ENCODE peak calls at places on chromosomes 16 and 17, in six cellular contexts. K is fibroblast of lung, G is Caco-2, R is left ventricle myocardium inferior, S is mammary epithelial cell, N is adrenal gland. M is an unnamed sample.

GRCh38 chr16:55943257-55943656 is 68.1 kb upstream of the CES5A start:
- DNase-seq in K (no peak), G (no peak), R (no peak), S (no peak), N (no peak), M (no peak)

GRCh38 chr17:62965149-62965648 is 836 bp upstream of the TANC2 start:
- DNase-seq in K (peak; percentile 39), G (no peak), R (no peak), S (no peak), N (no peak), M (no peak)

GRCh38 chr17:17391575-17392370 is 85.0 kb upstream of the MED9 start:
- DNase-seq in K (peak; percentile 57), G (no peak), R (no peak), S (peak; percentile 20), N (no peak), M (no peak)

GRCh38 chr17:74243013-74243755 is 29.8 kb downstream of the TTYH2 start:
- DNase-seq in K (no peak), G (no peak), R (peak; percentile 75), S (no peak), N (peak; percentile 79), M (no peak)

GRCh38 chr17:77569846-77570564 is 388.5 kb upstream of the TNRC6C start:
- DNase-seq in K (no peak), G (no peak), R (no peak), S (no peak), N (no peak), M (no peak)

GRCh38 chr17:39151680-39152058 is 232 bp upstream of the PLXDC1 start:
- DNase-seq in K (no peak), G (no peak), R (no peak), S (no peak), N (no peak), M (no peak)

GRCh38 chr17:36594626-36595401 is 3.1 kb downstream of the DHRS11 start:
- DNase-seq in K (no peak), G (no peak), R (no peak), S (no peak), N (peak; percentile 48), M (no peak)

GRCh38 chr17:7589204-7589868 is 558 bp downstream of the SOX15 start:
- DNase-seq in K (peak; percentile 75), G (no peak), R (peak; percentile 87), S (peak; percentile 83), N (peak; percentile 94), M (peak; percentile 80)

GRCh38 chr17:8835631-8836364 is 31.7 kb downstream of the PIK3R6 start:
- DNase-seq in K (no peak), G (no peak), R (no peak), S (no peak), N (no peak), M (no peak)

GRCh38 chr17:8836821-8837426 is 30.6 kb downstream of the PIK3R6 start:
- DNase-seq in K (no peak), G (no peak), R (no peak), S (no peak), N (peak; percentile 18), M (no peak)

GRCh38 chr17:8837438-8838075 is 29.9 kb downstream of the PIK3R6 start:
- DNase-seq in K (no peak), G (no peak), R (no peak), S (peak; percentile 27), N (peak; percentile 46), M (peak; percentile 9)

GRCh38 chr17:8839410-8839935 is 28.0 kb downstream of the PIK3R6 start:
- DNase-seq in K (no peak), G (no peak), R (no peak), S (no peak), N (peak; percentile 2), M (no peak)

GRCh38 chr17:8838551-8839095 is 28.9 kb downstream of the PIK3R6 start:
- DNase-seq in K (no peak), G (no peak), R (no peak), S (no peak), N (peak; percentile 10), M (no peak)
- H3K36me3 ChIP-seq in K (no peaks in the 10 kb centered on the region), G (no peaks in the 10 kb centered on the region), R (peaks cover 5% of the 10 kb centered on the region), S (no peaks in the 10 kb centered on the region), N (no peaks in the 10 kb centered on the region), M (no peaks in the 10 kb centered on the region)

GRCh38 chr16:27463741-27464662 is 62.0 kb downstream of the IL21R start:
- DNase-seq in K (no peak), G (no peak), R (no peak), S (no peak), N (no peak), M (no peak)
- H3K36me3 ChIP-seq in K (peaks cover 37% of the 10 kb centered on the region), G (peaks cover 3% of the 10 kb centered on the region), R (peaks cover 89% of the 10 kb centered on the region), S (peaks cover 16% of the 10 kb centered on the region), N (no peaks in the 10 kb centered on the region), M (peaks cover 15% of the 10 kb centered on the region)

DNA sequence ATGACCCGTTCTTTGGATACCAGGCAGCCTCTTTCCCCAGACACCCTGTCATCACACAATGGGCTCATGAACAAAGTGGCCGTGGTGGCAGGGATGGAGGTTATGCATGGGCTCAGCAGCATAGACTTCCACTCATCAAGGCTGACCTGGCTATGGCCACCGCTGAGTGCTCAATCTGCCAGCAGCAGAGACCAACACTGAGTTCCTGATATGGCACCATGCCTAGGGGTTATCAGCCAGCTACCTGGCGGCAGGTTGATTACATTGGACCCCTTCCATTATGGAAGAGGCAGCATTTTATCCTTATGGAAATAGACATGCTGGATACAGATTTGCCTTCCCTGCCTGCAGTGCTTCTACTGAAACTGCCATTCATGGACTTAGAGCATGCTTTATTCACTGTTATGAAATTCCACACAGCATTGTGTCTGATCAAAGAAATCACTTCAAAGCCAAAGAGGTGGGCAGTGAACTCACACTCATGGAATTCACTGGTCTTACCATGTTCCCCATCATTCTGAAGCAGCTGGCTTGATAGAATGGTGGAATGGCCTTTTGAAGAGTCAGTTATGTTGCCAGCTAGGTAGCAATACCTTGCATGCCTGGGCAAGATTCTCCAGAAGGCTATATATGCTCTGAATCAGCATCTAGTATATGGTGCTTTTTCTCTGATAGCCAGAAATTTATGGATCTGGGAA is 160.6 kb downstream of the PRKCB start:
- DNase-seq in K (no peak), G (no peak), R (no peak), S (peak; percentile 80), N (no peak), M (peak; percentile 66)
- H3K36me3 ChIP-seq in K (no peaks in the 10 kb centered on the region), G (no peaks in the 10 kb centered on the region), R (no peaks in the 10 kb centered on the region), S (no peaks in the 10 kb centered on the region), N (no peaks in the 10 kb centered on the region), M (no peaks in the 10 kb centered on the region)

GRCh38 chr16:27350006-27350405 is 36.2 kb downstream of the IL4R start:
- DNase-seq in K (no peak), G (no peak), R (no peak), S (no peak), N (no peak), M (no peak)

GRCh38 chr16:27345201-27345600 is 31.4 kb downstream of the IL4R start:
- DNase-seq in K (no peak), G (no peak), R (no peak), S (no peak), N (no peak), M (no peak)

GRCh38 chr16:27349276-27349675 is 35.5 kb downstream of the IL4R start:
- DNase-seq in K (no peak), G (no peak), R (no peak), S (no peak), N (no peak), M (no peak)

GRCh38 chr16:27346818-27347217 is 33.0 kb downstream of the IL4R start:
- DNase-seq in K (no peak), G (no peak), R (no peak), S (no peak), N (no peak), M (no peak)

GRCh38 chr16:27347930-27348685 is 34.3 kb downstream of the IL4R start:
- DNase-seq in K (no peak), G (no peak), R (no peak), S (no peak), N (no peak), M (no peak)
- H3K36me3 ChIP-seq in K (peaks cover 16% of the 10 kb centered on the region), G (peaks cover 8% of the 10 kb centered on the region), R (peaks cover 93% of the 10 kb centered on the region), S (peaks cover 56% of the 10 kb centered on the region), N (no peaks in the 10 kb centered on the region), M (peaks cover 49% of the 10 kb centered on the region)

GRCh38 chr16:23611936-23612335 is 15.8 kb upstream of the NDUFAB1 start:
- DNase-seq in K (no peak), G (no peak), R (no peak), S (no peak), N (no peak), M (no peak)
- H3K36me3 ChIP-seq in K (peaks cover 1% of the 10 kb centered on the region), G (no peaks in the 10 kb centered on the region), R (peaks cover 64% of the 10 kb centered on the region), S (peaks cover 19% of the 10 kb centered on the region), N (no peaks in the 10 kb centered on the region), M (peaks cover 3% of the 10 kb centered on the region)

GRCh38 chr16:8646271-8646670 is 24.8 kb downstream of the METTL22 start:
- DNase-seq in K (no peak), G (no peak), R (no peak), S (no peak), N (no peak), M (peak; percentile 9)

GRCh38 chr16:8644513-8645140 is 23.1 kb downstream of the METTL22 start:
- DNase-seq in K (no peak), G (no peak), R (peak; percentile 40), S (no peak), N (no peak), M (no peak)

GRCh38 chr16:8644151-8644512 is 22.6 kb downstream of the METTL22 start:
- DNase-seq in K (no peak), G (no peak), R (no peak), S (no peak), N (no peak), M (no peak)

GRCh38 chr16:8645141-8645521 is 23.6 kb downstream of the METTL22 start:
- DNase-seq in K (no peak), G (no peak), R (no peak), S (no peak), N (no peak), M (no peak)

DNA sequence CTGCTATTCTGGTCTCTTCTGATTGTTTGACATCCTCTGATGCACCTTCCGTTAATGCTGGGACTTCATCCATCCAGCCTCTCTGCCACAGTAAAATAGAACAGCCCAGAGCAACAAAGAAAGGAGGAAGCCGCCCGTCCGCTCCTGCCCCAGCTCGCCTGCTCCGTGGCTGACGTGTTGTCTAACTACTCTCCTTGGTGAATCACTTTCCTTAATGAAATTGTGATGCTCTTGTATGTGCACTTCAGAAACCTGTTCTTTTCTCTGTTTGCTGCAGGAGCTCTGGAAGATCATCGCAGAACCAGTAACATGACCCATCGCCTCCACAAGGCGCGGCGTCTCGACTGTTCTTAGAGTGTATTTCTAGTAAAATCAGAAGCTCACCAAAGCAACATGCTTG is 24.3 kb downstream of the METTL22 start:
- DNase-seq in K (no peak), G (no peak), R (no peak), S (no peak), N (no peak), M (peak; percentile 86)
- H3K36me3 ChIP-seq in K (peaks cover 27% of the 10 kb centered on the region), G (peaks cover 3% of the 10 kb centered on the region), R (peaks cover 80% of the 10 kb centered on the region), S (peaks cover 21% of the 10 kb centered on the region), N (no peaks in the 10 kb centered on the region), M (peaks cover 24% of the 10 kb centered on the region)

GRCh38 chr17:48095611-48096010 is 5.7 kb downstream of the CBX1 start:
- DNase-seq in K (no peak), G (no peak), R (no peak), S (no peak), N (no peak), M (no peak)
- H3K36me3 ChIP-seq in K (no peaks in the 10 kb centered on the region), G (no peaks in the 10 kb centered on the region), R (peaks cover 16% of the 10 kb centered on the region), S (peaks cover 10% of the 10 kb centered on the region), N (no peaks in the 10 kb centered on the region), M (no peaks in the 10 kb centered on the region)

DNA sequence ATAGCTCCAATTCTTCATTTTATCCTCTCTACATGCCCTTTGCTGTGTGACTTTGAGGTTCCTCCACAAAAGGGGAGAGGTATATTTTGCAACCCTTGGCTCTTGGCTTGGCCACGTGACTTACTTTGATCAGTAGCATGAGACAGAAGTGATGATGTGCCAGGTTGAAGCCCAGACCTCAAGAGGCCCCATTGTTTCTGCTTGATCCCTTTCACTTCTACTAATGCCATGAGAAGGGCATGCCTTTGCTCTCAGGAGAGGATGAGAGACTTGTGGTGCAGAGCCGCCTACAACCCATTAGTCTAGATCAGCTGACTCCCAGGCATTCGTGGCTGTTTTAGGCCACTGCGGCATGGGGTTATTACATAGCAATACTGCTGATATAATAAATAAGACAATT is 356.2 kb upstream of the SALL1 start:
- DNase-seq in K (no peak), G (no peak), R (no peak), S (no peak), N (no peak), M (no peak)
- H3K36me3 ChIP-seq in K (no peaks in the 10 kb centered on the region), G (no peaks in the 10 kb centered on the region), R (no peaks in the 10 kb centered on the region), S (no peaks in the 10 kb centered on the region), N (no peaks in the 10 kb centered on the region), M (no peaks in the 10 kb centered on the region)

M was measured in bronchial epithelial cell.